ENCODE peak calls at places on chromosomes 3 and 15, in four cellular contexts. Q, P, Y and L are unnamed samples.

GRCh38 chr3:13245579-13245978 is 172.3 kb upstream of the IQSEC1 start:
- DNase-seq in Q (no peak), P (no peak), Y (no peak), L (no peak)

GRCh38 chr3:31226331-31226730 is 306.4 kb upstream of the STT3B start:
- DNase-seq in Q (no peak), P (peak), Y (no peak), L (peak)

GRCh38 chr3:131033480-131034080 is 6.9 kb downstream of the NEK11 start:
- DNase-seq in Q (peak), P (peak), Y (no peak), L (peak)

GRCh38 chr3:98209244-98209643 is 42.7 kb downstream of the OR5H15 start:
- DNase-seq in Q (no peak), P (no peak), Y (no peak), L (no peak)

GRCh38 chr3:28624079-28624478 is 275.5 kb upstream of the AZI2 start:
- DNase-seq in Q (no peak), P (no peak), Y (no peak), L (no peak)

GRCh38 chr3:43748179-43748578 is 57.4 kb downstream of the ABHD5 start:
- DNase-seq in Q (peak), P (no peak), Y (no peak), L (no peak)

GRCh38 chr3:174333640-174334039 is 525.5 kb upstream of the NAALADL2 start:
- DNase-seq in Q (no peak), P (no peak), Y (no peak), L (no peak)

GRCh38 chr3:189410522-189410921 is 220.7 kb upstream of the TP63 start:
- DNase-seq in Q (no peak), P (no peak), Y (no peak), L (no peak)

GRCh38 chr15:38040615-38041014 is 106.2 kb downstream of the TMCO5A start:
- DNase-seq in Q (no peak), P (no peak), Y (no peak), L (no peak)